ENCODE peak calls at places on chromosome 17, in eight cellular contexts. I, E, D, R, N, M, P and C are unnamed samples.

GRCh38 chr17:71188811-71189492 is 931.9 kb upstream of the SOX9 start:
- DNase-seq in E (peak), R (peak), I (peak), P (no peak), M (no peak), N (no peak), D (peak), C (no peak)

GRCh38 chr17:550776-551175 is 163.9 kb downstream of the VPS53 start:
- DNase-seq in I (no peak), P (no peak), N (no peak), R (peak), M (no peak), D (no peak), E (peak), C (no peak)

GRCh38 chr17:43813386-43813785 is 19.6 kb downstream of the MPP3 start:
- DNase-seq in D (no peak), N (no peak), I (no peak), E (no peak), M (no peak), P (no peak), R (peak), C (no peak)

GRCh38 chr17:82815790-82816305 is 24.0 kb downstream of the ZNF750 start:
- DNase-seq in I (no peak), P (no peak), E (no peak), M (no peak), D (no peak), R (no peak), N (no peak), C (no peak)

GRCh38 chr17:79622201-79622601 is 11.3 kb upstream of the RBFOX3 start:
- DNase-seq in I (no peak), R (no peak), P (no peak), D (no peak), N (no peak), E (no peak), M (no peak), C (no peak)

GRCh38 chr17:45011767-45012166 is 39.7 kb downstream of the DCAKD start:
- DNase-seq in M (no peak), E (no peak), R (no peak), I (no peak), P (no peak), D (no peak), N (no peak), C (no peak)

GRCh38 chr17:71482625-71483024 is 638.2 kb upstream of the SOX9 start:
- DNase-seq in I (peak), D (no peak), M (no peak), P (no peak), E (no peak), R (no peak), N (no peak), C (no peak)

GRCh38 chr17:28416703-28417311 is 10.8 kb upstream of the SLC46A1 start:
- DNase-seq in R (peak), E (peak), P (peak), M (peak), N (peak), D (peak), I (peak), C (peak)

GRCh38 chr17:14061666-14062560 is 7.4 kb upstream of the COX10 start:
- DNase-seq in R (peak), N (no peak), D (peak), P (no peak), M (no peak), E (peak), I (peak), C (peak)

GRCh38 chr17:78275355-78275754 is 43.9 kb downstream of the TMEM235 start:
- DNase-seq in R (no peak), M (no peak), N (no peak), I (no peak), D (no peak), E (no peak), P (no peak), C (no peak)

GRCh38 chr17:81440511-81441244 is 45.4 kb downstream of the BAHCC1 start:
- DNase-seq in P (no peak), M (peak), N (no peak), I (no peak), D (no peak), E (no peak), R (no peak), C (peak)

GRCh38 chr17:73591278-73592078 is 52.8 kb downstream of the SDK2 start:
- DNase-seq in R (no peak), I (no peak), D (no peak), N (no peak), M (peak), E (no peak), P (no peak), C (no peak)

GRCh38 chr17:1398900-1399299 is 1.1 kb downstream of the YWHAE start:
- DNase-seq in I (peak), R (peak), E (peak), D (no peak), N (no peak), P (no peak), M (peak), C (no peak)

GRCh38 chr17:81459224-81459623 is 53.4 kb downstream of the ACTG1 start:
- DNase-seq in D (no peak), M (no peak), I (no peak), E (no peak), R (no peak), N (no peak), P (no peak), C (peak)

GRCh38 chr17:39701784-39702422 is 2.0 kb downstream of the ERBB2 start:
- DNase-seq in P (no peak), I (no peak), M (no peak), R (no peak), N (no peak), D (no peak), E (no peak), C (no peak)

GRCh38 chr17:73792994-73793393 is 148.7 kb upstream of the SDK2 start:
- DNase-seq in I (no peak), M (no peak), E (no peak), R (no peak), N (no peak), D (no peak), P (no peak), C (no peak)

GRCh38 chr17:29158515-29159275 is 21.5 kb downstream of the MYO18A start:
- DNase-seq in M (no peak), R (peak), D (peak), P (no peak), E (peak), I (peak), N (no peak), C (no peak)

GRCh38 chr17:48505788-48506187 is 25.0 kb downstream of the HOXB1 start:
- DNase-seq in R (peak), I (peak), E (peak), N (no peak), M (no peak), D (no peak), P (no peak), C (no peak)

GRCh38 chr17:43676471-43676870 is 14.7 kb upstream of the MEOX1 start:
- DNase-seq in R (peak), M (no peak), I (no peak), D (no peak), E (peak), P (no peak), N (no peak), C (no peak)

GRCh38 chr17:66636111-66636510 is 198.8 kb upstream of the CACNG5 start:
- DNase-seq in R (peak), M (no peak), N (no peak), D (peak), E (peak), P (no peak), I (peak), C (no peak)

GRCh38 chr17:3475812-3476686 is at the start of gene ASPA:
- DNase-seq in E (no peak), P (peak), R (peak), I (peak), D (no peak), M (no peak), N (no peak), C (no peak)

GRCh38 chr17:82775033-82775823 is 23.4 kb downstream of the TBCD start:
- DNase-seq in D (no peak), P (no peak), N (peak), I (peak), R (peak), E (peak), M (no peak), C (peak)

GRCh38 chr17:9729034-9729650 is 62.2 kb downstream of the DHRS7C start:
- DNase-seq in D (no peak), P (peak), E (peak), M (peak), R (peak), I (peak), N (peak), C (peak)

GRCh38 chr17:31758646-31759045 is 100.4 kb downstream of the COPRS start:
- DNase-seq in M (no peak), I (no peak), R (no peak), N (no peak), D (no peak), E (no peak), P (no peak), C (no peak)

GRCh38 chr17:8893621-8894020 is 26.1 kb upstream of the PIK3R6 start:
- DNase-seq in I (no peak), D (no peak), R (no peak), N (no peak), E (no peak), M (no peak), P (no peak), C (no peak)

GRCh38 chr17:63082952-63083351 is 116.9 kb downstream of the TANC2 start:
- DNase-seq in M (no peak), N (no peak), R (peak), D (no peak), E (peak), P (no peak), I (peak), C (no peak)

GRCh38 chr17:35749560-35750412 is 3.3 kb downstream of the GAS2L2 start:
- DNase-seq in M (no peak), E (peak), R (no peak), I (peak), N (no peak), P (no peak), D (no peak), C (peak)

GRCh38 chr17:14050616-14051015 is 18.7 kb upstream of the COX10 start:
- DNase-seq in P (no peak), M (no peak), E (no peak), D (no peak), R (no peak), I (no peak), N (no peak), C (no peak)

GRCh38 chr17:21495281-21495680 is 119.1 kb downstream of the KCNJ12 start:
- DNase-seq in I (no peak), P (peak), R (no peak), D (no peak), E (no peak), N (no peak), M (no peak), C (peak)

GRCh38 chr17:43588664-43589435 is 42.7 kb upstream of the ETV4 start:
- DNase-seq in I (no peak), R (no peak), N (no peak), M (no peak), E (no peak), P (no peak), D (no peak), C (no peak)

GRCh38 chr17:15377200-15377599 is 35.8 kb upstream of the TEKT3 start:
- DNase-seq in R (no peak), D (no peak), N (no peak), E (peak), P (no peak), M (no peak), I (peak), C (no peak)

GRCh38 chr17:8956521-8956920 is 9.0 kb downstream of the PIK3R5 start:
- DNase-seq in D (no peak), E (no peak), N (no peak), R (no peak), P (no peak), I (no peak), M (no peak), C (no peak)

GRCh38 chr17:35245196-35245486 is 2.3 kb downstream of the SLFN5 start:
- DNase-seq in R (peak), N (no peak), P (no peak), D (peak), E (peak), I (peak), M (no peak), C (no peak)

GRCh38 chr17:57722704-57723043 is 22.4 kb downstream of the CCDC182 start:
- DNase-seq in M (no peak), E (no peak), R (no peak), I (no peak), N (no peak), D (no peak), P (no peak), C (no peak)